ENCODE peak calls at places on chromosomes 13 and 19, in four cellular contexts. One of them, this sample, is unnamed.

GRCh38 chr13:97223711-97224461 is 1.8 kb downstream of the MBNL2 start:
- DNase-seq in fibroblast of lung: peak; percentile 96
- DNase-seq in OCI-LY7: peak; percentile 50
- DNase-seq in H9: peak; percentile 41
- DNase-seq in this sample: peak; percentile 85

GRCh38 chr13:104837756-104838155 is 1697.7 kb downstream of the EFNB2 start:
- DNase-seq in OCI-LY7: no peak
- DNase-seq in H9: no peak
- DNase-seq in fibroblast of lung: no peak
- DNase-seq in this sample: no peak

GRCh38 chr13:26325876-26326275 is 71.9 kb downstream of the CDK8 start:
- DNase-seq in fibroblast of lung: no peak
- DNase-seq in OCI-LY7: no peak
- DNase-seq in H9: no peak
- DNase-seq in this sample: no peak

GRCh38 chr19:41298327-41298964 is 11.5 kb upstream of the CCDC97 start:
- DNase-seq in OCI-LY7: no peak
- DNase-seq in H9: no peak
- DNase-seq in fibroblast of lung: peak; percentile 81
- DNase-seq in this sample: peak; percentile 96

GRCh38 chr19:13610042-13610691 is 103.9 kb upstream of the CACNA1A start:
- DNase-seq in fibroblast of lung: no peak
- DNase-seq in H9: peak; percentile 52
- DNase-seq in OCI-LY7: peak; percentile 40
- DNase-seq in this sample: no peak

GRCh38 chr19:14361824-14362223 is 19.4 kb upstream of the ADGRE5 start:
- DNase-seq in fibroblast of lung: no peak
- DNase-seq in H9: peak; percentile 83
- DNase-seq in OCI-LY7: peak; percentile 57
- DNase-seq in this sample: no peak

GRCh38 chr19:16562608-16563025 is 9.6 kb downstream of the SLC35E1 start:
- DNase-seq in H9: no peak
- DNase-seq in OCI-LY7: no peak
- DNase-seq in fibroblast of lung: no peak
- DNase-seq in this sample: no peak

GRCh38 chr19:10339380-10339960 is at the start of gene ICAM3:
- DNase-seq in H9: peak; percentile 64
- DNase-seq in OCI-LY7: peak; percentile 82
- DNase-seq in fibroblast of lung: no peak
- DNase-seq in this sample: peak; percentile 67

GRCh38 chr13:44312898-44313551 is 60.6 kb upstream of the SERP2 start:
- DNase-seq in fibroblast of lung: peak; percentile 92
- DNase-seq in H9: no peak
- DNase-seq in OCI-LY7: no peak
- DNase-seq in this sample: peak; percentile 82

GRCh38 chr19:13995017-13995728 is 10.9 kb downstream of the RFX1 start:
- DNase-seq in OCI-LY7: no peak
- DNase-seq in fibroblast of lung: peak; percentile 48
- DNase-seq in H9: no peak
- DNase-seq in this sample: peak; percentile 96

GRCh38 chr19:52307275-52307674 is 10.3 kb downstream of the ZNF480 start:
- DNase-seq in OCI-LY7: peak; percentile 53
- DNase-seq in fibroblast of lung: peak; percentile 38
- DNase-seq in H9: peak; percentile 51
- DNase-seq in this sample: no peak

GRCh38 chr19:18646535-18647370 is 9.9 kb downstream of the KLHL26 start:
- DNase-seq in fibroblast of lung: no peak
- DNase-seq in OCI-LY7: no peak
- DNase-seq in H9: no peak
- DNase-seq in this sample: peak; percentile 70

GRCh38 chr19:3904233-3904632 is 23.7 kb downstream of the ATCAY start:
- DNase-seq in H9: no peak
- DNase-seq in OCI-LY7: no peak
- DNase-seq in fibroblast of lung: no peak
- DNase-seq in this sample: no peak

GRCh38 chr19:10617409-10618121 is 7.8 kb upstream of the SLC44A2 start:
- DNase-seq in H9: no peak
- DNase-seq in fibroblast of lung: peak; percentile 34
- DNase-seq in OCI-LY7: no peak
- DNase-seq in this sample: peak; percentile 91

GRCh38 chr19:4678881-4679379 is 8.8 kb upstream of the MYDGF start:
- DNase-seq in fibroblast of lung: peak; percentile 33
- DNase-seq in H9: peak; percentile 98
- DNase-seq in OCI-LY7: peak; percentile 19
- DNase-seq in this sample: no peak

GRCh38 chr19:4431808-4432674 is 25.6 kb downstream of the UBXN6 start:
- DNase-seq in OCI-LY7: no peak
- DNase-seq in H9: no peak
- DNase-seq in fibroblast of lung: no peak
- DNase-seq in this sample: peak; percentile 77

DNA sequence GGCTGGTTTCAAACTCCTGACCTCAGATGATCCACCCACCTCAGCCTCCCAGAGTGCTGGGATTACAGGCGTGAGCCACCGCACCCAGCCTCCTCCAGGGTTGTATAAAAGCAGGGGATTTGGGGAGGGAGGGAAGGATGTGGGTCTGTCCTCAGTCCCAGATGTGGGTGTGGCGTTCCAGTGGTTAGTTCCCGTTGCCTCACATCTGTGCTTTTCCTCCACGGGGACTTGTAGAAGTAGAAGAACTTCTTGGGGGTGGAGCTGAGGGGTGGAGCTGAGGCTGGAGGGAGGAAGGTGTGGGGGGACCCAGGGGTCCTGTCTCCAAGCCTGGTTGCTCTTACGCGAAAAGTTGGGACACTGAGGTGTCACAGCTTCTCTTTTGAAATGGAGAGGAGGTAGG is 514 bp upstream of the MCEMP1 start:
- DNase-seq in OCI-LY7: peak; percentile 53
- DNase-seq in H9: no peak
- DNase-seq in fibroblast of lung: no peak
- DNase-seq in this sample: peak; percentile 14
- H3K4me2 ChIP-seq in OCI-LY7: peak overlapping the region; percentile 77
- H3K4me2 ChIP-seq in H9: no peak overlapping the region
- H3K4me2 ChIP-seq in fibroblast of lung: no peak overlapping the region
- H3K4me2 ChIP-seq in this sample: no peak overlapping the region

GRCh38 chr19:46844067-46844489 is 6.6 kb downstream of the AP2S1 start:
- DNase-seq in OCI-LY7: no peak
- DNase-seq in fibroblast of lung: no peak
- DNase-seq in H9: no peak
- DNase-seq in this sample: peak; percentile 76
- H3K79me2 ChIP-seq in OCI-LY7: no peaks in the 10 kb centered on the region
- H3K79me2 ChIP-seq in fibroblast of lung: peaks cover 28% of the 10 kb centered on the region
- H3K79me2 ChIP-seq in H9: no peaks in the 10 kb centered on the region
- H3K79me2 ChIP-seq in this sample: peaks cover 74% of the 10 kb centered on the region

GRCh38 chr13:99374994-99375805 is 68.0 kb upstream of the GPR183 start:
- DNase-seq in fibroblast of lung: no peak
- DNase-seq in H9: no peak
- DNase-seq in OCI-LY7: peak; percentile 44
- DNase-seq in this sample: no peak
- H3K4me2 ChIP-seq in fibroblast of lung: no peak overlapping the region
- H3K4me2 ChIP-seq in H9: no peak overlapping the region
- H3K4me2 ChIP-seq in OCI-LY7: peak overlapping the region; percentile 45
- H3K4me2 ChIP-seq in this sample: no peak overlapping the region

GRCh38 chr13:90591260-90591926 is 756.1 kb upstream of the MIR17HG start:
- DNase-seq in OCI-LY7: no peak
- DNase-seq in fibroblast of lung: no peak
- DNase-seq in H9: no peak
- DNase-seq in this sample: no peak

GRCh38 chr13:90592943-90593342 is 754.5 kb upstream of the MIR17HG start:
- DNase-seq in H9: no peak
- DNase-seq in OCI-LY7: no peak
- DNase-seq in fibroblast of lung: no peak
- DNase-seq in this sample: no peak

GRCh38 chr13:90591927-90592268 is 755.6 kb upstream of the MIR17HG start:
- DNase-seq in H9: peak; percentile 41
- DNase-seq in fibroblast of lung: no peak
- DNase-seq in OCI-LY7: no peak
- DNase-seq in this sample: no peak

DNA sequence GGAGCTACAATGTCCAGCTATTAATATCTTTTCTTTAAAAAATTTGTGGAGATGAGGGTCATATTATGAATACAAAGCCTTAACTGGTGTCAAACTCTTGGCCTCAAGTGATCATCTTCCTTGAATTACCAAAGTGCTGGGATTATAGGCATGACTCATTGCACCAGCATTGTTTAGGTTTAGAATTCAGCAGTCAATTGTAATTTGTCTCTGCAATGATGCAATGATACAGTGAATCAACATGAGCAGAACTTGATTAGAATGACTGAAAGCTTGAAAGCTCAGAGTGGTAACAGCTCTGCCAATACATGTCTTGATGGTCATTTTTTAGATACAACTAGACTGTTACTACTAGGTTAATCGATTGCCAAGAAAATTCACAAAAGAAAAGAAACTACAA is 752.8 kb upstream of the MIR17HG start:
- DNase-seq in fibroblast of lung: peak; percentile 78
- DNase-seq in OCI-LY7: no peak
- DNase-seq in H9: no peak
- DNase-seq in this sample: no peak
- H3K79me2 ChIP-seq in fibroblast of lung: no peaks in the 10 kb centered on the region
- H3K79me2 ChIP-seq in OCI-LY7: no peaks in the 10 kb centered on the region
- H3K79me2 ChIP-seq in H9: no peaks in the 10 kb centered on the region
- H3K79me2 ChIP-seq in this sample: no peaks in the 10 kb centered on the region

DNA sequence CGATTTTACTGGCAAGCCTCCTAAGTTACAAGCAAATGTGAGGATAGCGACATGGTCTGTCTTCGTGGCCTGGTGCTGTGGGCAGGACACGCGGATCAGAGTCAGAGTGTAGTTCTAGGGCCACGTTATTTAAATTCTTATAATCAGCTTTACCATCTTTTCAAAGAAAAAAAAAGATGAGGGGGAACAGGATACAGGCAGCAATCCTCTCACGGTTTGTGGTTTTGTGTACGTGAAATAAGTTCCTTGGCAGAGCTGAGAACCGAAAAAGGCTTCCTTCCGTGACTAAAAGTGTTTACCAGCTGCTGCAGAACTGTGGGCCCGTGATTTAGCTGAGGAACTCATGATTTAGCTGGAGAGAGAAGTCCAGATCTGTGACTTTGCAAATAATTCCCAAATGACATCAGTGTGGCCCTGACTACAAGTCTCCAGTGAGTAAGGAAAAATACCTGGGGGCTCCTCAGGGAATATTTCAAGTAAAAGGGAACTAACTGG is 27.2 kb downstream of the RCBTB2 start:
- DNase-seq in OCI-LY7: peak; percentile 88
- DNase-seq in H9: no peak
- DNase-seq in fibroblast of lung: peak; percentile 52
- DNase-seq in this sample: no peak
- H3K4me2 ChIP-seq in OCI-LY7: peak overlapping the region; percentile 87
- H3K4me2 ChIP-seq in H9: no peak overlapping the region
- H3K4me2 ChIP-seq in fibroblast of lung: no peak overlapping the region
- H3K4me2 ChIP-seq in this sample: no peak overlapping the region

GRCh38 chr19:49872245-49873148 is 4.7 kb downstream of the AKT1S1 start:
- DNase-seq in OCI-LY7: no peak
- DNase-seq in H9: no peak
- DNase-seq in fibroblast of lung: no peak
- DNase-seq in this sample: no peak

GRCh38 chr19:49873149-49873521 is 4.0 kb downstream of the AKT1S1 start:
- DNase-seq in fibroblast of lung: no peak
- DNase-seq in H9: no peak
- DNase-seq in OCI-LY7: no peak
- DNase-seq in this sample: no peak

GRCh38 chr19:49874503-49875157 is 2.5 kb downstream of the AKT1S1 start:
- DNase-seq in fibroblast of lung: no peak
- DNase-seq in OCI-LY7: no peak
- DNase-seq in H9: no peak
- DNase-seq in this sample: no peak

GRCh38 chr19:49875177-49875576 is 2.0 kb downstream of the AKT1S1 start:
- DNase-seq in fibroblast of lung: no peak
- DNase-seq in OCI-LY7: no peak
- DNase-seq in H9: no peak
- DNase-seq in this sample: no peak

GRCh38 chr19:49873834-49874233 is 3.3 kb downstream of the AKT1S1 start:
- DNase-seq in H9: no peak
- DNase-seq in fibroblast of lung: no peak
- DNase-seq in OCI-LY7: no peak
- DNase-seq in this sample: no peak
- H3K79me2 ChIP-seq in H9: no peaks in the 10 kb centered on the region
- H3K79me2 ChIP-seq in fibroblast of lung: peaks cover 22% of the 10 kb centered on the region
- H3K79me2 ChIP-seq in OCI-LY7: peaks cover 13% of the 10 kb centered on the region
- H3K79me2 ChIP-seq in this sample: peaks cover 62% of the 10 kb centered on the region

DNA sequence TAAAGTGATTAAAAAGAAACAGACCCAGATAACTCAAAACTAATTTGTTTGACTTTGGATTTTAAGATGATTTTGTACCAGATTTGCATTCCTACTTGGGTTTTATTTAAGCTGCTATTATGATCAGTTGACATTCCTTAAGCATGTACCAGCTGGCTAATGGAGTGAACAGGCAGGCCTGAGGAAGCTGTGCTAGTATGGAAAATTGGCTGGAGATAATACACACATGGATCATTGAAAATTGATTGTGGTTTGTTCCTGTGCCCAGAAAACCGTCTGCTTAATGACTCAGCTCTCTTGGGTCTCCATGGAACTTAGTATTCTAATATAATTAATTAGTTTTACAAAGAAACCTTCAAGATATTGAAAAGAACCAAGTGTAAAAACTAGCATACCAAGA is 22.6 kb downstream of the POLR1D start:
- DNase-seq in fibroblast of lung: peak; percentile 95
- DNase-seq in OCI-LY7: no peak
- DNase-seq in H9: no peak
- DNase-seq in this sample: no peak
- H3K4me2 ChIP-seq in fibroblast of lung: no peak overlapping the region
- H3K4me2 ChIP-seq in OCI-LY7: no peak overlapping the region
- H3K4me2 ChIP-seq in H9: no peak overlapping the region
- H3K4me2 ChIP-seq in this sample: peak overlapping the region; percentile 0

GRCh38 chr13:75774176-75774575 is 138.0 kb downstream of the LMO7 start:
- DNase-seq in OCI-LY7: no peak
- DNase-seq in H9: no peak
- DNase-seq in fibroblast of lung: peak; percentile 41
- DNase-seq in this sample: no peak

GRCh38 chr13:75779393-75779792 is 143.3 kb downstream of the LMO7 start:
- DNase-seq in fibroblast of lung: no peak
- DNase-seq in H9: no peak
- DNase-seq in OCI-LY7: no peak
- DNase-seq in this sample: no peak

GRCh38 chr13:75771818-75772217 is 135.7 kb downstream of the LMO7 start:
- DNase-seq in fibroblast of lung: peak; percentile 81
- DNase-seq in H9: no peak
- DNase-seq in OCI-LY7: no peak
- DNase-seq in this sample: peak; percentile 27

DNA sequence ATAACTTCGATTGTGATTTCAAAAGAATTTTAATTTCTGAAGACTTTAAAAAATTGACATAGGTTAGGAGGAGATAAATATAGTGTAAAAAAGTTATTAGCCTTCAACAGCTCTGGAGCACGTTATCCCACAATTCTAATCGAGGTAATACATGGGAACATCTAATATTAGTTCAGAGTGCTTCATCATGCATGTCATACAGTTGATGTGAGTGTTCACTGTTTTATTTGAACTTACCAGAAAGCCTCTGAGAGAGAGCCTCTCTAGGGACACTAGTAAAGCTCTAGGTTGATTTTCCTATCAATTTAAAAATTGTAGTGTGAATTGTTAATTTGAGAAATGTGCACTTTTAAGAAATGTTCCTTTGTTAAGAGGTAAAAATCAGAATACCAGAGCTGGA is 140.4 kb downstream of the LMO7 start:
- DNase-seq in fibroblast of lung: no peak
- DNase-seq in OCI-LY7: no peak
- DNase-seq in H9: no peak
- DNase-seq in this sample: no peak
- H3K79me2 ChIP-seq in fibroblast of lung: peaks cover 48% of the 10 kb centered on the region
- H3K79me2 ChIP-seq in OCI-LY7: no peaks in the 10 kb centered on the region
- H3K79me2 ChIP-seq in H9: no peaks in the 10 kb centered on the region
- H3K79me2 ChIP-seq in this sample: peaks cover 84% of the 10 kb centered on the region